ENCODE peak calls at places on chromosomes 12 and 14, in ten cellular contexts. O, S, Y, Z, U, B, C, K, I and M are unnamed samples.

GRCh38 chr12:2008677-2009076 is 4.4 kb upstream of the DCP1B start:
- DNase-seq in Y (peak; percentile 33), Z (no peak), S (no peak), B (no peak), C (no peak), U (peak; percentile 53), I (no peak), K (no peak), O (no peak), M (no peak)

GRCh38 chr14:61511558-61511924 is 183.8 kb upstream of the HIF1A start:
- DNase-seq in Y (no peak), S (no peak), U (no peak), B (no peak), K (no peak), C (no peak), O (no peak), I (no peak), Z (no peak), M (no peak)

GRCh38 chr12:27650011-27650410 is 46.2 kb upstream of the REP15 start:
- DNase-seq in S (no peak), C (no peak), Y (no peak), B (no peak), O (no peak), U (no peak), I (no peak), K (no peak), Z (no peak), M (no peak)

GRCh38 chr12:70989232-70989631 is 68.7 kb upstream of the PTPRR start:
- DNase-seq in O (no peak), K (no peak), Y (no peak), I (no peak), U (no peak), S (peak; percentile 54), B (no peak), C (no peak), Z (no peak), M (no peak)

GRCh38 chr14:55721353-55721752 is 141.3 kb downstream of the KTN1 start:
- DNase-seq in O (no peak), S (peak; percentile 94), Y (peak; percentile 98), U (peak; percentile 98), C (peak; percentile 62), B (no peak), I (no peak), K (no peak), Z (no peak), M (no peak)

GRCh38 chr14:91866061-91866460 is 1.3 kb downstream of the TC2N start:
- DNase-seq in I (no peak), S (peak; percentile 45), Y (peak; percentile 75), C (no peak), U (peak; percentile 82), B (no peak), O (no peak), Z (no peak), K (no peak), M (no peak)

GRCh38 chr12:54917001-54917488 is 62.7 kb downstream of the MUCL1 start:
- DNase-seq in B (no peak), Z (no peak), K (no peak), Y (no peak), U (no peak), C (no peak), S (no peak), I (no peak), O (no peak), M (no peak)

GRCh38 chr12:3725267-3726115 is 27.4 kb downstream of the CRACR2A start:
- DNase-seq in Z (no peak), I (no peak), S (peak; percentile 23), U (no peak), O (no peak), Y (no peak), B (no peak), C (no peak), K (no peak), M (no peak)

GRCh38 chr12:107912421-107913004 is 138.0 kb downstream of the ASCL4 start:
- DNase-seq in Z (peak; percentile 31), U (peak; percentile 4), Y (no peak), K (peak; percentile 58), C (peak; percentile 65), I (peak; percentile 44), O (peak; percentile 82), S (peak; percentile 6), B (peak; percentile 58), M (no peak)

GRCh38 chr14:104281768-104282301 is 143.4 kb downstream of the KIF26A start:
- DNase-seq in K (peak; percentile 17), C (peak; percentile 4), I (no peak), Z (peak; percentile 8), Y (no peak), B (peak; percentile 61), O (no peak), U (no peak), S (no peak), M (peak; percentile 4)

GRCh38 chr12:7448099-7448498 is 4.1 kb upstream of the CD163L1 start:
- DNase-seq in Y (no peak), U (no peak), C (no peak), K (no peak), I (no peak), S (no peak), O (no peak), Z (no peak), B (no peak), M (no peak)

GRCh38 chr12:103737881-103738280 is 103.2 kb downstream of the NT5DC3 start:
- DNase-seq in O (no peak), Z (no peak), K (no peak), Y (no peak), S (no peak), C (no peak), U (no peak), B (no peak), I (no peak), M (no peak)

GRCh38 chr12:54704187-54704586 is 56.0 kb upstream of the DCD start:
- DNase-seq in Y (no peak), I (no peak), S (no peak), C (no peak), Z (no peak), O (no peak), B (no peak), U (no peak), K (no peak), M (no peak)

GRCh38 chr12:111775205-111776193 is 8.8 kb downstream of the ALDH2 start:
- DNase-seq in Y (peak; percentile 72), B (peak; percentile 69), Z (peak; percentile 80), K (peak; percentile 84), U (peak; percentile 76), S (peak; percentile 97), I (no peak), O (peak; percentile 83), C (peak; percentile 70), M (peak; percentile 39)

GRCh38 chr12:17809206-17809605 is 280.8 kb downstream of the RERGL start:
- DNase-seq in I (no peak), S (no peak), Z (no peak), C (no peak), O (no peak), U (no peak), B (no peak), K (no peak), Y (no peak), M (no peak)

GRCh38 chr14:33765251-33765650 is 185.6 kb downstream of the EGLN3 start:
- DNase-seq in I (no peak), K (peak; percentile 34), B (no peak), S (peak; percentile 88), Y (peak; percentile 75), Z (no peak), C (peak; percentile 82), U (peak; percentile 82), O (no peak), M (no peak)

GRCh38 chr14:54420478-54421116 is 20.6 kb downstream of the CNIH1 start:
- DNase-seq in I (no peak), Y (peak; percentile 31), C (peak; percentile 53), S (peak; percentile 76), Z (no peak), K (no peak), U (peak; percentile 49), B (no peak), O (peak; percentile 20), M (peak; percentile 42)

GRCh38 chr12:80189241-80189640 is 89.9 kb downstream of the OTOGL start:
- DNase-seq in Z (no peak), O (no peak), B (no peak), Y (peak; percentile 92), U (peak; percentile 93), I (no peak), S (peak; percentile 53), C (no peak), K (no peak), M (no peak)
- TF ChIP-seq CTCF in Z (no peak), O (no peak), B (no peak), Y (no peak), U (no peak), I (no peak), S (no peak), C (no peak), K (no peak), M (no peak)

DNA sequence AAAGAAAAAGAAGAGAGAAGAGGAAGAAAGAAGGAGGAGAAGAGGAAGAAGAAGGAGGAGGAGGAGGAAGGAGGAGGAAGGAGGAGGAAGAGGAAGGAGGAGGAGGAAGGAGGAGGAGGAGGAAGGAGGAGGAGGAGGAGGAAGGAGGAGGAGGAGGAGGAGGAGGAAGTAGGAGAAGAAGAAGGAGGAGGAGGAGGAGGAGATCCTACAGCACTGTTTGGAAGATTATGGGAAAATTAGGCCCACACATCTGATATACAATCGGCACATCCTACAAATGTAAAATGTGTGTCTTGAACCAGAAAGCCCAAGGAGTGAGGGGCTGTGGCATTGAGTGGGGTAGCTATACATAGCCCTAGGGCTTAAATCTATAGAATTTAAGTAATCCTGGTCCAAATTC is 12.0 kb downstream of the BDKRB2 start:
- DNase-seq in K (no peak), B (no peak), C (no peak), Y (no peak), I (no peak), U (no peak), S (no peak), Z (no peak), O (no peak), M (no peak)
- TF ChIP-seq CTCF in K (no peak), B (no peak), C (no peak), Y (no peak), I (no peak), U (no peak), S (no peak), Z (no peak), O (no peak), M (no peak)

GRCh38 chr14:88551094-88551870 is 3.5 kb downstream of the PTPN21 start:
- DNase-seq in K (peak; percentile 83), S (peak; percentile 92), C (peak; percentile 89), I (peak; percentile 30), Y (peak; percentile 72), Z (peak; percentile 84), U (peak; percentile 82), B (peak; percentile 82), O (peak; percentile 49), M (no peak)
- TF ChIP-seq CTCF in K (peak; percentile 55), S (peak; percentile 25), C (peak; percentile 37), I (no peak), Y (no peak), Z (peak; percentile 76), U (no peak), B (no peak), O (no peak), M (no peak)

GRCh38 chr12:42299392-42300308 is 26.2 kb downstream of the ZCRB1 start:
- DNase-seq in S (peak; percentile 18), I (peak; percentile 18), K (no peak), O (peak; percentile 51), Z (no peak), Y (peak; percentile 78), U (peak; percentile 82), C (no peak), B (no peak), M (no peak)

GRCh38 chr12:42296503-42297109 is 29.3 kb downstream of the ZCRB1 start:
- DNase-seq in K (no peak), I (no peak), Y (no peak), Z (no peak), B (no peak), O (no peak), C (no peak), U (no peak), S (peak; percentile 2), M (no peak)

GRCh38 chr12:42298887-42299286 is 27.0 kb downstream of the ZCRB1 start:
- DNase-seq in K (no peak), O (no peak), U (no peak), Y (no peak), I (no peak), B (no peak), S (no peak), C (no peak), Z (no peak), M (no peak)
- TF ChIP-seq CTCF in K (no peak), O (no peak), U (no peak), Y (no peak), I (no peak), B (no peak), S (no peak), C (no peak), Z (no peak), M (no peak)